ENCODE peak calls at places on chromosomes 7 and 10, in four cellular contexts. G is left ventricle myocardium inferior, L is tibial artery, H is gastrocnemius medialis. X is an unnamed sample.

GRCh38 chr7:138064856-138065357 is 11.4 kb upstream of the AKR1D1 start:
- DNase-seq in H (no peak), L (no peak), G (no peak), X (no peak)

GRCh38 chr7:151459726-151460473 is 20.0 kb upstream of the CRYGN start:
- DNase-seq in H (peak), G (peak), L (peak), X (peak)

GRCh38 chr7:71457881-71458590 is 326.1 kb downstream of the GALNT17 start:
- DNase-seq in G (no peak), H (no peak), L (no peak), X (no peak)

GRCh38 chr7:126574276-126574675 is 678.5 kb downstream of the GRM8 start:
- DNase-seq in H (no peak), L (no peak), G (no peak), X (no peak)

GRCh38 chr7:124603066-124603465 is 162.5 kb downstream of the GPR37 start:
- DNase-seq in L (no peak), H (no peak), G (no peak), X (no peak)

GRCh38 chr7:79709574-79710409 is 256.3 kb upstream of the MAGI2 start:
- DNase-seq in L (no peak), G (no peak), H (no peak), X (no peak)

GRCh38 chr10:26242752-26243151 is 26.2 kb downstream of the GAD2 start:
- DNase-seq in G (no peak), H (no peak), L (no peak), X (no peak)

GRCh38 chr10:131391991-131392390 is 80.5 kb upstream of the TCERG1L start:
- DNase-seq in L (no peak), G (no peak), H (no peak), X (no peak)

GRCh38 chr10:26385443-26385842 is 52.7 kb upstream of the APBB1IP start:
- DNase-seq in H (no peak), L (no peak), G (no peak), X (no peak)

GRCh38 chr10:89369142-89370105 is 8.4 kb upstream of the IFIT1B start:
- DNase-seq in L (no peak), H (no peak), G (no peak), X (no peak)

GRCh38 chr10:47354162-47354561 is 6.0 kb downstream of the RBP3 start:
- DNase-seq in H (no peak), L (no peak), G (no peak), X (no peak)

GRCh38 chr10:111756541-111757061 is 427.0 kb downstream of the GPAM start:
- DNase-seq in H (peak), L (peak), G (peak), X (no peak)

GRCh38 chr10:43292745-43293676 is 26.1 kb upstream of the RASGEF1A start:
- DNase-seq in H (peak), L (peak), G (no peak), X (no peak)

GRCh38 chr10:11746883-11747539 is 4.8 kb downstream of the ECHDC3 start:
- DNase-seq in H (peak), L (no peak), G (no peak), X (no peak)

GRCh38 chr10:103433858-103434257 is 18.3 kb downstream of the CALHM2 start:
- DNase-seq in H (peak), G (peak), L (peak), X (no peak)

GRCh38 chr10:3699896-3700295 is 85.1 kb downstream of the KLF6 start:
- DNase-seq in L (no peak), G (no peak), H (no peak), X (no peak)

DNA sequence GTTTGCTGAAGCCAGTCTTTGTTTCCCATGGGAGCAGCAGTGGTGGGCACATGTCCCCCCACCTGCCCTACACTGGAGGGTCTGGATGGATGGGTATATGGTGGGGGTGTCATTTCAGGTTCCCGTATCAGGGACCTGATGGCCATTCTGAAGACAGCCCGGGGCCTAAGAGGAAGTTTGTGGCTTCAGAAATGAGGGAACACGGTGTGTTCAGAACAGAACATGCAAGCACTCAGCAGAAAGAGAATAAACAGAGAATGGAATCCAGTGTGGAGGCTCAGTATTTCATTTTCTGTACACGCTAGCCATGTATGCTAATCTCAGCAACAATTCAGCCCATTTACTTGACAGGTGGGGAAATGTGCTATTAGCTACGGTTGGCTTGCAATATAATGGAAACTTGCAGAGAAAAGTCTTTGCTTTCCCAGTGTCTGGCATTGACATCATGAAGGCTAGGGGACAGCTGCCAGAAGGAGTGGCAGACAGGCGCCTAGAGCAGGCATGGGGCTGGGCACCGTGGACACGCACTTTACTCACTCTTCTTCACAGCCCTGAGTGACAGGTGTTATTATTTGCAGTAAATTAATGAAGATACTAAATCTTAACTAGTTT is 98.6 kb downstream of the ELMO1 start:
- DNase-seq in H (no peak), L (no peak), G (no peak), X (no peak)
- H3K27ac ChIP-seq in H (no peak), L (peak), G (peak), X (peak)

GRCh38 chr10:31051703-31052102 is 20.0 kb upstream of the ZNF438 start:
- DNase-seq in L (no peak), G (no peak), H (no peak), X (no peak)
- TF ChIP-seq CTCF in L (no peak), G (no peak), H (no peak), X (no peak)

GRCh38 chr7:74337926-74338325 is 48.7 kb downstream of the CLIP2 start:
- DNase-seq in L (no peak), G (no peak), H (no peak), X (no peak)
- H3K27ac ChIP-seq in L (no peak), G (no peak), H (no peak), X (no peak)

GRCh38 chr7:130960208-130960988 is 226.4 kb upstream of the KLF14 start:
- DNase-seq in L (no peak), H (no peak), G (no peak), X (no peak)
- TF ChIP-seq CTCF in L (no peak), H (no peak), G (no peak), X (no peak)

X was measured in thoracic aorta.